ENCODE peak calls at places on chromosomes 11 and 22, in seven cellular contexts. T, C, F, Q, E, N and A are unnamed samples.

GRCh38 chr11:57556041-57556440 is 11.4 kb downstream of the UBE2L6 start:
- DNase-seq in T (no peak), C (no peak), F (no peak), Q (no peak), E (no peak), N (no peak), A (no peak)

GRCh38 chr11:30106222-30106621 is 89.4 kb upstream of the KCNA4 start:
- DNase-seq in T (no peak), C (no peak), F (no peak), Q (no peak), E (no peak), N (no peak), A (no peak)

GRCh38 chr22:36352775-36353507 is 34.8 kb downstream of the MYH9 start:
- DNase-seq in T (peak), C (peak), F (peak), Q (peak), E (no peak), N (no peak), A (no peak)

GRCh38 chr22:44136112-44136511 is 44.6 kb upstream of the PARVG start:
- DNase-seq in T (no peak), C (no peak), F (no peak), Q (no peak), E (peak), N (no peak), A (no peak)

GRCh38 chr11:70194792-70195791 is 8.0 kb upstream of the FADD start:
- DNase-seq in T (no peak), C (no peak), F (no peak), Q (no peak), E (no peak), N (no peak), A (no peak)

GRCh38 chr22:42862045-42862734 is 5.1 kb upstream of the ARFGAP3 start:
- DNase-seq in T (no peak), C (no peak), F (peak), Q (no peak), E (no peak), N (no peak), A (no peak)

GRCh38 chr22:44311855-44312170 is 938 bp downstream of the SHISAL1 start:
- DNase-seq in T (no peak), C (no peak), F (peak), Q (no peak), E (no peak), N (no peak), A (no peak)

GRCh38 chr11:83220279-83220678 is 26.8 kb downstream of the ANKRD42 start:
- DNase-seq in T (no peak), C (no peak), F (no peak), Q (no peak), E (no peak), N (no peak), A (no peak)

GRCh38 chr11:111334495-111335123 is 36.3 kb downstream of the POU2AF3 start:
- DNase-seq in T (no peak), C (no peak), F (no peak), Q (peak), E (no peak), N (no peak), A (no peak)

GRCh38 chr11:10473371-10473770 is 18.3 kb downstream of the AMPD3 start:
- DNase-seq in T (no peak), C (no peak), F (no peak), Q (no peak), E (no peak), N (no peak), A (no peak)

GRCh38 chr11:61091373-61092279 is 10.7 kb upstream of the CD5 start:
- DNase-seq in T (no peak), C (no peak), F (peak), Q (no peak), E (no peak), N (no peak), A (peak)

GRCh38 chr11:60915250-60915914 is 1.4 kb downstream of the TMEM109 start:
- DNase-seq in T (peak), C (peak), F (peak), Q (peak), E (peak), N (peak), A (no peak)

GRCh38 chr22:21952586-21953571 is at the start of gene PPM1F:
- DNase-seq in T (peak), C (peak), F (peak), Q (peak), E (peak), N (peak), A (peak)

GRCh38 chr11:95715777-95716241 is 73.8 kb downstream of the FAM76B start:
- DNase-seq in T (no peak), C (no peak), F (no peak), Q (no peak), E (no peak), N (no peak), A (no peak)

GRCh38 chr11:129894281-129895125 is 875 bp downstream of the NFRKB start:
- DNase-seq in T (no peak), C (no peak), F (peak), Q (no peak), E (no peak), N (no peak), A (no peak)

GRCh38 chr11:62983536-62984199 is 1.1 kb downstream of the SLC22A6 start:
- DNase-seq in T (no peak), C (no peak), F (no peak), Q (no peak), E (no peak), N (no peak), A (no peak)

GRCh38 chr11:76765863-76766350 is 17.2 kb upstream of the TSKU start:
- DNase-seq in T (no peak), C (no peak), F (peak), Q (no peak), E (peak), N (no peak), A (no peak)

GRCh38 chr11:72741849-72742521 is 10.2 kb downstream of the ARAP1 start:
- DNase-seq in T (no peak), C (no peak), F (peak), Q (no peak), E (peak), N (no peak), A (no peak)

GRCh38 chr11:9099617-9100016 is 8.2 kb upstream of the SCUBE2 start:
- DNase-seq in T (no peak), C (no peak), F (no peak), Q (no peak), E (no peak), N (no peak), A (no peak)

GRCh38 chr11:93652161-93652597 is 9.3 kb upstream of the CEP295 start:
- DNase-seq in T (peak), C (no peak), F (peak), Q (no peak), E (no peak), N (no peak), A (no peak)

GRCh38 chr11:11349870-11350325 is 3.2 kb downstream of the CSNK2A3 start:
- DNase-seq in T (peak), C (peak), F (peak), Q (no peak), E (no peak), N (no peak), A (peak)

GRCh38 chr11:61711493-61711892 is 31.3 kb downstream of the DAGLA start:
- DNase-seq in T (no peak), C (no peak), F (no peak), Q (no peak), E (no peak), N (no peak), A (no peak)

GRCh38 chr22:28810839-28811491 is 10.6 kb upstream of the XBP1 start:
- DNase-seq in T (no peak), C (no peak), F (no peak), Q (no peak), E (peak), N (no peak), A (peak)

GRCh38 chr11:57662893-57663292 is 5.0 kb upstream of the ZDHHC5 start:
- DNase-seq in T (no peak), C (no peak), F (no peak), Q (no peak), E (no peak), N (no peak), A (no peak)

GRCh38 chr11:115892016-115892415 is 387.8 kb upstream of the CADM1 start:
- DNase-seq in T (no peak), C (no peak), F (no peak), Q (no peak), E (no peak), N (no peak), A (no peak)

GRCh38 chr22:29308791-29309262 is 2.4 kb downstream of the GAS2L1 start:
- DNase-seq in T (no peak), C (peak), F (peak), Q (no peak), E (no peak), N (no peak), A (no peak)

GRCh38 chr22:41395531-41396240 is 13.9 kb downstream of the TEF start:
- DNase-seq in T (no peak), C (no peak), F (no peak), Q (no peak), E (no peak), N (no peak), A (no peak)

GRCh38 chr11:57711414-57712255 is at the start of gene MED19:
- DNase-seq in T (peak), C (peak), F (peak), Q (peak), E (peak), N (peak), A (peak)

GRCh38 chr22:32606181-32606580 is 131.6 kb downstream of the FBXO7 start:
- DNase-seq in T (no peak), C (no peak), F (no peak), Q (no peak), E (peak), N (no peak), A (peak)

GRCh38 chr11:105022998-105023397 is at the start of gene CASP5:
- DNase-seq in T (no peak), C (no peak), F (no peak), Q (no peak), E (no peak), N (no peak), A (no peak)

GRCh38 chr22:37027556-37027955 is 8.0 kb downstream of the MPST start:
- DNase-seq in T (no peak), C (no peak), F (no peak), Q (no peak), E (no peak), N (no peak), A (no peak)

GRCh38 chr22:24011735-24012068 is 598 bp downstream of the CABIN1 start:
- DNase-seq in T (no peak), C (no peak), F (no peak), Q (peak), E (no peak), N (no peak), A (no peak)
- H3K27ac ChIP-seq in T (peak), C (no peak), F (peak), Q (peak), E (peak), N (peak), A (peak)

GRCh38 chr11:16603890-16604783 is 134.3 kb upstream of the C11orf58 start:
- DNase-seq in T (peak), C (peak), F (peak), Q (peak), E (peak), N (no peak), A (no peak)
- TF ChIP-seq POLR2A in T (no peak), C (no peak), F (no peak), Q (no peak), E (no peak), N (no peak), A (no peak)

GRCh38 chr22:20808844-20809243 is 34.9 kb downstream of the SERPIND1 start:
- DNase-seq in T (no peak), C (no peak), F (no peak), Q (no peak), E (no peak), N (no peak), A (no peak)

GRCh38 chr22:20804650-20805049 is 30.7 kb downstream of the SERPIND1 start:
- DNase-seq in T (no peak), C (no peak), F (no peak), Q (no peak), E (no peak), N (no peak), A (no peak)

GRCh38 chr22:20805972-20806471 is 32.1 kb downstream of the SERPIND1 start:
- DNase-seq in T (no peak), C (no peak), F (peak), Q (no peak), E (no peak), N (no peak), A (no peak)

GRCh38 chr22:20809538-20810185 is 35.7 kb downstream of the SERPIND1 start:
- DNase-seq in T (no peak), C (no peak), F (no peak), Q (no peak), E (no peak), N (no peak), A (no peak)

DNA sequence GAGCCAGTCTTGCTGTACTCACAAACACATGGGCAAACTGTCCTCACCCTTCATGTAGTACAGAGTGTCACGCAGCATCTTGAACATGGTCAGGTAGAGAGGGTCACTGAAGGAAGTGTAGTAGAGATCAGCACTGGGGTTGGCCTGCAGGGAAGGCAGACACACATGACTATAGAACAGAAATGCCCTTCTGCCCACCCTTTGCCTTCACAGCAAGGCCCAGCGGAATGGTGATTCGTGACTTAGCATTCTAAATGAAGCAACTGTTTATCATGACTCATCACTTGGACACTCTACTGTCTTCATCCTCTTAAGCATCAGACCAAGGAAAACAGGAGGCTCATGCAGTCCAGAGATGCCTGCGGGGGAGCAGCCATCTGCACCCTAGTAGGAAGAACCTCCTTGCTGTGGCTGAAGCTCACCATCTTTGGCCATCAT is 33.4 kb downstream of the SERPIND1 start:
- DNase-seq in T (no peak), C (no peak), F (peak), Q (no peak), E (no peak), N (peak), A (no peak)
- H3K27ac ChIP-seq in T (no peak), C (no peak), F (peak), Q (no peak), E (no peak), N (peak), A (no peak)

DNA sequence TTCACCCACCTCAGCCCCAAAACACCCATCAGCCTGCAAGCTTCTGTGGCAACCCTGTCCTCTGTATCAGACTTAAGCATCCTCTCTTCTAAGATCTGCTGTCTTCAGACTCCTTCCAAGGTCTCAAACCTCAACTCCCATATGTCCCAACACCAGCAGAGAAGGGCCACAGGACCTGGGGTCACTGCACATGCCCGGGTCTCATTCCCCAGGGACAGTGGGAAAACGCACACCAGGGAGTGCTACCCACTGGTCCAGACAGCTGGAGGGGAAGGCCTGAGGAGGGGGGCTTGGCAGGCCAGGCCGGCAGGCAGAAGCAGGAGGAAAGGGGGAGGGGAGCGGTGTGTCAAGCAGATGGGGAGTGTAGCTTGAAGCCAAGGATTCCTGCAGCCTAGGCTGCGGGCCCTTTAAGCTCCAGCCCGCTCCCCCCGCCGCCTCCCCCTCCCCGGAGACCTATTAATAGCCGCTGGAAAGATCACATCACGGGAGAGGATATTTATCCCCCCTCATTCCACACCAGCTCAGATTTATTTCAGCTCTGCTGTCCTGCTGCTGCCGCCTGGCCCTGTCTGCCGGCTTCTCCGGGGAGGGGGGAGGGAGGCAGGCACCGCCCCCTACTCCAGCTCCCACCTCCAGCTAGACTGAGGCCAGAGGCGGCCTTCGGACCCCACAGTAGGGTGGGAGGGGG is 16.7 kb downstream of the BCL9L start:
- DNase-seq in T (peak), C (peak), F (peak), Q (peak), E (peak), N (no peak), A (peak)
- TF ChIP-seq POLR2A in T (peak), C (peak), F (peak), Q (peak), E (no peak), N (peak), A (peak)

DNA sequence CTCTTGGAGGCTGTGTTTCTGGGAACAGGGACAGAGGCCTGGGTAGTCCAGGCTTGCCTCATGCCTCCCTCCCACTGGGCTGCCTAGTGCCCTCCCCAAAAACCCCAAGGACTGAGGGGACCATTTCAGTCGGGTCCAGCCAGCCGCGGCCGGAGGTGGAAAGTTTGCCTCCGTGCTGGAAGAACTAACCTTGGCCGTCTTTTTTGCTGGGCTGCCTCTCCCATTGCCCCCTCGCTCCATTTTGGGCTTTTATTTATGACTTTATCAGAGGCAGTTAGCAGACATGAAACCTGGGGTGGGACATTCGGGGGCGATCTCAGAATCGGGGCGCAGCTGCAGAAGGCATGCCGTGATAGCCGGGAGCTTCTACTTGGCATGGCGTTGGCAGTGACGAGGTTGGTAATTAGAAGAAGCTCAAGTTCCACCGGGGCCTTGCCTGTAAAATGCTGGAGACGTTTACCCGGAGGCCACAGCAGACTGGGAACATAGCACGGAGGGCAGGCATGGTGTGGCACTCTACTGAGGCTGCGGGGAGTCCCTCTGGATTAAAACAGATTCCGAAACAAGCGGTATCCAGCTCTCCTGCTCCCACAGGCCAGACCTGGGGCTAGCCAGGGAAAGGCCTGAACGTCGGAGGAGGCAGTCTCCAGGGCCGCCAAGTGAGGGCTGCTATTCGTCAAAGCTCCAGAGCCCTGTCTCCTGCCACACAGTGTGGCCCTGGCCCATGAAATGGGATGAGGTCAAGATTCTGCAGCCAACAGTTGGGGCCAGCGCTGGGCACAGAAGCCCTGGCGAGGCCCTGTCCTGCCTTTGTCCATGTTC is 76.4 kb upstream of the PPARA start:
- DNase-seq in T (no peak), C (no peak), F (peak), Q (peak), E (peak), N (no peak), A (peak)
- H3K27ac ChIP-seq in T (peak), C (peak), F (peak), Q (peak), E (peak), N (peak), A (peak)

GRCh38 chr11:67429038-67429668 is 859 bp downstream of the RPS6KB2 start:
- DNase-seq in T (no peak), C (peak), F (no peak), Q (no peak), E (no peak), N (no peak), A (no peak)

GRCh38 chr11:67432655-67433349 is 4.5 kb downstream of the RPS6KB2 start:
- DNase-seq in T (no peak), C (no peak), F (no peak), Q (no peak), E (peak), N (no peak), A (no peak)

GRCh38 chr11:67433536-67434394 is 3.7 kb downstream of the PTPRCAP start:
- DNase-seq in T (no peak), C (no peak), F (no peak), Q (no peak), E (peak), N (no peak), A (no peak)

GRCh38 chr11:67429722-67430121 is 1.4 kb downstream of the RPS6KB2 start:
- DNase-seq in T (no peak), C (peak), F (no peak), Q (no peak), E (no peak), N (no peak), A (no peak)

DNA sequence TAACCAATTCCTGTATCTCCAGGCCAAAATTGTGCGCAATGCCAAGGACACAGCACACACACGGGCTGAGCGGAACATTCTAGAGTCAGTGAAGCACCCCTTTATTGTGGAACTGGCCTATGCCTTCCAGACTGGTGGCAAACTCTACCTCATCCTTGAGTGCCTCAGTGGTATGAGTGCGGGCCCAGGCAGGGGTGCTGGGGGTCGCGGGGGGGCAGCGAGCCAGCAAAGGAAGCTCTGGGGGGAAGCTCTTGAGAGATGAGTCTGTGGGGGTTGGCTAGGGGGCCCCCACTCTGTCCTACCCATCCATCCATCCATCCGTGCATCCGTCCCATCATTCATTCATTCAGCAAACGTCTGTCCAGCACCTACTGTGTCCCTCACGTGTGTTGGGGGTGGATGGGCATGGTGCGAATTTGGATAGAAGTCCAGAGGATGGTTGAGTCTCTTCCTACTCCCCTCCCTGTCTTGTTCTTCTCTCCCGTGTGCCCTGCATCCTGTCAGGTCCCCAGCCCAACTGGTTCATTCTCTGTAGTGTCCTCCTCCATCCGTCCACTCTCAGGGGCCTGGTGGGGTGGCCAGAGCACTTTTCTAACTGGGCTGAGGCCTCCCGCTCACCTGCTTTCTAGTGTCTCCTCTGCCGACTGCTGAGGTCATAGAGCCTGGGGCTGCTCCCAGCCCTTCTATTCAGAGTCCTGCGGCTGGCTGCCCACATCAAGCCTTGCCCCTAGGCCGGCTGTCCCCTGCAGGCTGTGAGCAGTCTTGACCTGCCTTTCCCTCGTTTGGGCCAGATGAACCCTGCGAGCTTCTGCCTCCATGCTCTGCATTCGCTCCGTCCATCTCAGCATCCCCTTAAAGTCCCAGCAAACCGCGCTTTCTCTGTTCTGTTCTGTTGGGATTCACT is 3.3 kb downstream of the RPS6KB2 start:
- DNase-seq in T (no peak), C (no peak), F (no peak), Q (no peak), E (no peak), N (no peak), A (no peak)
- TF ChIP-seq POLR2A in T (no peak), C (no peak), F (no peak), Q (no peak), E (no peak), N (no peak), A (no peak)

GRCh38 chr11:122690801-122691649 is 35.5 kb downstream of the UBASH3B start:
- DNase-seq in T (peak), C (no peak), F (peak), Q (no peak), E (no peak), N (no peak), A (no peak)
- H3K27ac ChIP-seq in T (peak), C (no peak), F (peak), Q (peak), E (peak), N (peak), A (peak)